ENCODE peak calls at places on chromosome 16, in seven cellular contexts. O is cardiac muscle cell; K is CD8-positive, alpha-beta T cell; M is brain microvascular endothelial cell; U is sigmoid colon; N is neural crest cell; Z is Panc1. S is an unnamed sample.

GRCh38 chr16:81737885-81738536 is 41.1 kb upstream of the PLCG2 start:
- DNase-seq in O (peak; percentile 78), K (peak; percentile 84), M (peak; percentile 62), U (peak; percentile 89), N (peak; percentile 78), Z (peak; percentile 61), S (peak; percentile 85)

GRCh38 chr16:85502357-85502756 is 110.8 kb upstream of the GSE1 start:
- DNase-seq in O (no peak), K (no peak), M (no peak), U (no peak), N (no peak), Z (no peak), S (no peak)

GRCh38 chr16:28609631-28610594 is at the start of gene SULT1A1:
- DNase-seq in O (peak; percentile 76), K (no peak), M (no peak), U (peak; percentile 80), N (no peak), Z (no peak), S (no peak)

GRCh38 chr16:23538919-23539278 is 18.3 kb downstream of the EARS2 start:
- DNase-seq in O (no peak), K (no peak), M (no peak), U (no peak), N (no peak), Z (no peak), S (no peak)

GRCh38 chr16:56355786-56356275 is 69.5 kb downstream of the AMFR start:
- DNase-seq in O (peak; percentile 9), K (no peak), M (no peak), U (peak; percentile 64), N (no peak), Z (no peak), S (no peak)

GRCh38 chr16:51753382-51753781 is 602.3 kb upstream of the SALL1 start:
- DNase-seq in O (no peak), K (no peak), M (no peak), U (no peak), N (no peak), Z (no peak), S (no peak)

GRCh38 chr16:31094088-31094423 is 541 bp downstream of the VKORC1 start:
- DNase-seq in O (no peak), K (no peak), M (no peak), U (no peak), N (no peak), Z (no peak), S (no peak)

GRCh38 chr16:27781195-27781524 is 231.2 kb downstream of the KATNIP start:
- DNase-seq in O (peak; percentile 11), K (no peak), M (no peak), U (peak; percentile 73), N (no peak), Z (no peak), S (no peak)

GRCh38 chr16:31050280-31051030 is 17.1 kb downstream of the STX4 start:
- DNase-seq in O (no peak), K (no peak), M (no peak), U (no peak), N (no peak), Z (no peak), S (no peak)

GRCh38 chr16:10256855-10257641 is 74.8 kb upstream of the GRIN2A start:
- DNase-seq in O (peak; percentile 54), K (peak; percentile 43), M (no peak), U (no peak), N (peak; percentile 25), Z (no peak), S (peak; percentile 81)

GRCh38 chr16:27721548-27722265 is 171.8 kb downstream of the KATNIP start:
- DNase-seq in O (peak; percentile 100), K (no peak), M (peak; percentile 41), U (peak; percentile 89), N (no peak), Z (no peak), S (no peak)

GRCh38 chr16:87017388-87018012 is 299.7 kb downstream of the C16orf95 start:
- DNase-seq in O (peak; percentile 84), K (no peak), M (peak; percentile 85), U (peak; percentile 22), N (no peak), Z (peak; percentile 39), S (no peak)

GRCh38 chr16:12535535-12536411 is 267.9 kb downstream of the CPPED1 start:
- DNase-seq in O (peak; percentile 6), K (no peak), M (peak; percentile 2), U (no peak), N (peak; percentile 4), Z (no peak), S (peak; percentile 80)

GRCh38 chr16:87806246-87806607 is 40.4 kb upstream of the KLHDC4 start:
- DNase-seq in O (no peak), K (no peak), M (no peak), U (no peak), N (no peak), Z (no peak), S (no peak)

GRCh38 chr16:88926374-88926990 is 50.5 kb downstream of the CBFA2T3 start:
- DNase-seq in O (no peak), K (peak; percentile 2), M (peak; percentile 40), U (no peak), N (no peak), Z (no peak), S (no peak)

GRCh38 chr16:88925540-88925887 is 51.5 kb downstream of the CBFA2T3 start:
- DNase-seq in O (no peak), K (no peak), M (no peak), U (no peak), N (no peak), Z (no peak), S (no peak)

GRCh38 chr16:88923926-88924833 is 52.8 kb downstream of the CBFA2T3 start:
- DNase-seq in O (no peak), K (peak; percentile 6), M (no peak), U (no peak), N (no peak), Z (no peak), S (no peak)

GRCh38 chr16:88923450-88923849 is 53.6 kb downstream of the CBFA2T3 start:
- DNase-seq in O (no peak), K (peak; percentile 16), M (no peak), U (no peak), N (no peak), Z (no peak), S (peak; percentile 27)

GRCh38 chr16:88924834-88925539 is 52.0 kb downstream of the CBFA2T3 start:
- DNase-seq in O (peak; percentile 89), K (peak; percentile 28), M (peak; percentile 81), U (no peak), N (no peak), Z (no peak), S (peak; percentile 84)
- TF ChIP-seq CTCF in O (peak; percentile 57), K (no peak), M (peak; percentile 76), U (no peak), N (peak; percentile 33), Z (no peak), S (peak; percentile 52)

DNA sequence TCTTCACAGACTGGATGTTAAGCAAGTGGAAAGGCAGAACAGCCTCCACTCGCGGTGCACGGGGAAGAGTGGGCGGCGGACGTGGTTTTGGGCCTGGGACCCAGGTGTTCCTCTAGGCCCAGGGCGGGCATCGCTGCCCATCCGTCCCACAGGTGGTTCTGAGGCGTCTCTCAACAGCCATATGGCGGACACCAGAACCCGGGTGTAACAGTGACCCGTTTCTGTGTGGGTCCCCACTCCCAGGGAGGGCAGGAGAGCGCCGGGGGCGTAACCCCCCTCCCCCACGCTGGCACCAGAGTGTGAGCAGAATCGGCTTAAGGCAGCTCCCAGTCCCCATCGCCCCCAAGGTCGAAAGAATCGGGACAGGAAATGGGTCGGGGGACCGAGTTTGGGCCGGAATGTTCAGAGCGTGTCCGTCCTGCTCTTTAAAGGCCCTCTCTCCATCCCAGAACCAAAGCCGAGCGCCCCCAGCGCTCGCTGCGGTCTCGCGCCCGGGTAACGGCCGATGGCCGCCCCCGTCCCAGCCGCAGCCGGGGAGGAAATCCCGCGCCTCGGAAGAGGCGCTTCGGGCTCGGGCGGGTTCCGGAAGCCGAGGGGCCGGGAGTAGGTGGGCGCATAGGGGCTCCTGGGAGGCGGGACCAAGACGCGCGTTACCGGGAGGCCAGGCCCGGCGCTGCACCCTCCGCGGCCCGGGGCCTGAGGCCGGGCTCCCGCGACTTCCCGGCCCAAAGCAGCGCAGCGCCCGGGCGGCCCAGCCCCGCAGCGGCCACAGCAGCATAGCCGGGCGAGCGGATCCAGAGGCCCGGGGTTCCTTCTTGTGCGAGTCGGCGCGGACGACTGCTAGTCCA is at the start of gene TK2:
- DNase-seq in O (peak; percentile 85), K (peak; percentile 60), M (peak; percentile 62), U (peak; percentile 80), N (peak; percentile 51), Z (no peak), S (peak; percentile 84)
- TF ChIP-seq CTCF in O (peak; percentile 32), K (no peak), M (peak; percentile 29), U (no peak), N (no peak), Z (no peak), S (peak; percentile 28)

DNA sequence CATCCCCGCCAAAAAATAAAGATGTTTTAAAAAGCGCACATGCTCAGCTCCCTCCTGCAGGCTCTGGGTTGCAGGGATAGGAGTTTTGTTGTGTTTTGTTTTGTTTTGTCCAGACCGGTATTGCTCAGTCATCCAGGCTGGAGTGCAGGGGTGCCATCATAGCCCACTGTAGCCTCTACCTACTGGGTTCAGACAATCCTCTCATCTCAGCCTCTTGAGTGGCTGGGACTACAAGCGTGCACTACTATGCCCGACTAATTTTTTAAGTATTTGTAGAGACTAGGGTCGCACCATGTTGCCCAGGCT is 661 bp downstream of the WWOX start:
- DNase-seq in O (no peak), K (no peak), M (no peak), U (no peak), N (no peak), Z (no peak), S (no peak)
- TF ChIP-seq CTCF in O (no peak), K (no peak), M (no peak), U (no peak), N (no peak), Z (no peak), S (no peak)

DNA sequence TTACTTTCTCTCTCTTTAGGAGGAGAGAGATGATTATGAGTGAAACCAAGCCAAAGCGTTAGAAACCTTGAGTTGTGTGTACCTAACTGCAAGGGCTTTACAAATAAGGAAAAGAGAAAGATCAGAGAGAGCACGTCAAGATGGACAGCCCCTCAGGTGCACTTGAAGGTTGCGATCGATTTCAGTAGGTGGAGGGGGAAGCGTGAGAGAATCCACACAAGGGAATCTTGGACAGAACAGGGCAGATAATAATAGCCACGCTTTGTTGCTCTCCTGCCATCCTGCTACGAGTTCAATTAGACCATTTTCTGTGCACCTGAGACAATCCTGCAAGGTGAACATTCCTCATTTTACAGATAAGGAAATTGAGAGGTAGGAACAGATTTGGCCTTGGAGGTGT is 78.4 kb downstream of the VAT1L start:
- DNase-seq in O (no peak), K (no peak), M (no peak), U (no peak), N (no peak), Z (no peak), S (no peak)
- TF ChIP-seq CTCF in O (no peak), K (no peak), M (no peak), U (no peak), N (no peak), Z (no peak), S (no peak)